ENCODE peak calls at places on chromosomes 11 and 22, in four cellular contexts. One of them, this sample, is unnamed.

GRCh38 chr11:68942751-68943271 is 38.0 kb downstream of the MRGPRD start:
- DNase-seq in stimulated activated CD8-positive, alpha-beta memory T cell treated with anti-CD3 and anti-CD28 coated beads, Interleukin-15, amount 100 ng/mL, for 1 hour: no peak
- DNase-seq in sciatic nerve: no peak
- DNase-seq in NCI-H2107: no peak
- DNase-seq in this sample: no peak

GRCh38 chr22:23772315-23773246 is at the start of gene MMP11:
- DNase-seq in stimulated activated CD8-positive, alpha-beta memory T cell treated with anti-CD3 and anti-CD28 coated beads, Interleukin-15, amount 100 ng/mL, for 1 hour: no peak
- DNase-seq in sciatic nerve: peak
- DNase-seq in NCI-H2107: no peak
- DNase-seq in this sample: no peak

GRCh38 chr11:12415567-12415966 is 38.2 kb downstream of the PARVA start:
- DNase-seq in sciatic nerve: no peak
- DNase-seq in stimulated activated CD8-positive, alpha-beta memory T cell treated with anti-CD3 and anti-CD28 coated beads, Interleukin-15, amount 100 ng/mL, for 1 hour: no peak
- DNase-seq in NCI-H2107: no peak
- DNase-seq in this sample: no peak

GRCh38 chr22:49609207-49609876 is 218.3 kb downstream of the BRD1 start:
- DNase-seq in stimulated activated CD8-positive, alpha-beta memory T cell treated with anti-CD3 and anti-CD28 coated beads, Interleukin-15, amount 100 ng/mL, for 1 hour: no peak
- DNase-seq in NCI-H2107: no peak
- DNase-seq in sciatic nerve: no peak
- DNase-seq in this sample: no peak

GRCh38 chr11:128687321-128687720 is 6.6 kb upstream of the FLI1 start:
- DNase-seq in sciatic nerve: no peak
- DNase-seq in NCI-H2107: no peak
- DNase-seq in stimulated activated CD8-positive, alpha-beta memory T cell treated with anti-CD3 and anti-CD28 coated beads, Interleukin-15, amount 100 ng/mL, for 1 hour: no peak
- DNase-seq in this sample: peak

GRCh38 chr22:48079505-48080295 is 1317.2 kb downstream of the TBC1D22A start:
- DNase-seq in NCI-H2107: no peak
- DNase-seq in sciatic nerve: no peak
- DNase-seq in stimulated activated CD8-positive, alpha-beta memory T cell treated with anti-CD3 and anti-CD28 coated beads, Interleukin-15, amount 100 ng/mL, for 1 hour: no peak
- DNase-seq in this sample: no peak

GRCh38 chr11:113991170-113991569 is 16.3 kb downstream of the HTR3A start:
- DNase-seq in sciatic nerve: no peak
- DNase-seq in NCI-H2107: no peak
- DNase-seq in stimulated activated CD8-positive, alpha-beta memory T cell treated with anti-CD3 and anti-CD28 coated beads, Interleukin-15, amount 100 ng/mL, for 1 hour: no peak
- DNase-seq in this sample: peak

GRCh38 chr11:17218403-17218802 is 10.6 kb upstream of the PIK3C2A start:
- DNase-seq in stimulated activated CD8-positive, alpha-beta memory T cell treated with anti-CD3 and anti-CD28 coated beads, Interleukin-15, amount 100 ng/mL, for 1 hour: no peak
- DNase-seq in sciatic nerve: no peak
- DNase-seq in NCI-H2107: no peak
- DNase-seq in this sample: no peak

GRCh38 chr22:50560034-50560433 is 2.7 kb downstream of the SYCE3 start:
- DNase-seq in stimulated activated CD8-positive, alpha-beta memory T cell treated with anti-CD3 and anti-CD28 coated beads, Interleukin-15, amount 100 ng/mL, for 1 hour: no peak
- DNase-seq in NCI-H2107: no peak
- DNase-seq in sciatic nerve: no peak
- DNase-seq in this sample: no peak

GRCh38 chr22:50546326-50547230 is 879 bp downstream of the KLHDC7B start:
- DNase-seq in NCI-H2107: no peak
- DNase-seq in stimulated activated CD8-positive, alpha-beta memory T cell treated with anti-CD3 and anti-CD28 coated beads, Interleukin-15, amount 100 ng/mL, for 1 hour: no peak
- DNase-seq in sciatic nerve: no peak
- DNase-seq in this sample: no peak

GRCh38 chr22:36528336-36528735 is 630 bp downstream of the EIF3D start:
- DNase-seq in stimulated activated CD8-positive, alpha-beta memory T cell treated with anti-CD3 and anti-CD28 coated beads, Interleukin-15, amount 100 ng/mL, for 1 hour: no peak
- DNase-seq in sciatic nerve: no peak
- DNase-seq in NCI-H2107: no peak
- DNase-seq in this sample: no peak

GRCh38 chr11:21771097-21771496 is 421.8 kb upstream of the ANO5 start:
- DNase-seq in NCI-H2107: no peak
- DNase-seq in sciatic nerve: no peak
- DNase-seq in stimulated activated CD8-positive, alpha-beta memory T cell treated with anti-CD3 and anti-CD28 coated beads, Interleukin-15, amount 100 ng/mL, for 1 hour: no peak
- DNase-seq in this sample: no peak

GRCh38 chr11:107482234-107482633 is 24.6 kb upstream of the CWF19L2 start:
- DNase-seq in NCI-H2107: no peak
- DNase-seq in sciatic nerve: no peak
- DNase-seq in stimulated activated CD8-positive, alpha-beta memory T cell treated with anti-CD3 and anti-CD28 coated beads, Interleukin-15, amount 100 ng/mL, for 1 hour: no peak
- DNase-seq in this sample: no peak

GRCh38 chr11:118057424-118058145 is 19.3 kb upstream of the TMPRSS4 start:
- DNase-seq in NCI-H2107: no peak
- DNase-seq in stimulated activated CD8-positive, alpha-beta memory T cell treated with anti-CD3 and anti-CD28 coated beads, Interleukin-15, amount 100 ng/mL, for 1 hour: no peak
- DNase-seq in sciatic nerve: peak
- DNase-seq in this sample: peak

GRCh38 chr22:40721266-40721665 is 42.0 kb downstream of the MCHR1 start:
- DNase-seq in NCI-H2107: no peak
- DNase-seq in stimulated activated CD8-positive, alpha-beta memory T cell treated with anti-CD3 and anti-CD28 coated beads, Interleukin-15, amount 100 ng/mL, for 1 hour: no peak
- DNase-seq in sciatic nerve: no peak
- DNase-seq in this sample: no peak

GRCh38 chr11:692824-693414 is 2.1 kb downstream of the DEAF1 start:
- DNase-seq in sciatic nerve: no peak
- DNase-seq in NCI-H2107: peak
- DNase-seq in stimulated activated CD8-positive, alpha-beta memory T cell treated with anti-CD3 and anti-CD28 coated beads, Interleukin-15, amount 100 ng/mL, for 1 hour: no peak
- DNase-seq in this sample: no peak

GRCh38 chr22:24156146-24156914 is 25.0 kb upstream of the SUSD2 start:
- DNase-seq in stimulated activated CD8-positive, alpha-beta memory T cell treated with anti-CD3 and anti-CD28 coated beads, Interleukin-15, amount 100 ng/mL, for 1 hour: peak
- DNase-seq in sciatic nerve: peak
- DNase-seq in NCI-H2107: no peak
- DNase-seq in this sample: no peak

GRCh38 chr11:133383689-133384088 is 148.6 kb downstream of the OPCML start:
- DNase-seq in stimulated activated CD8-positive, alpha-beta memory T cell treated with anti-CD3 and anti-CD28 coated beads, Interleukin-15, amount 100 ng/mL, for 1 hour: no peak
- DNase-seq in NCI-H2107: no peak
- DNase-seq in sciatic nerve: no peak
- DNase-seq in this sample: no peak

GRCh38 chr11:71452354-71453020 is 516 bp upstream of the NADSYN1 start:
- DNase-seq in NCI-H2107: no peak
- DNase-seq in sciatic nerve: no peak
- DNase-seq in stimulated activated CD8-positive, alpha-beta memory T cell treated with anti-CD3 and anti-CD28 coated beads, Interleukin-15, amount 100 ng/mL, for 1 hour: no peak
- DNase-seq in this sample: peak

GRCh38 chr22:41947181-41948080 is 479 bp upstream of the CENPM start:
- DNase-seq in stimulated activated CD8-positive, alpha-beta memory T cell treated with anti-CD3 and anti-CD28 coated beads, Interleukin-15, amount 100 ng/mL, for 1 hour: no peak
- DNase-seq in sciatic nerve: no peak
- DNase-seq in NCI-H2107: no peak
- DNase-seq in this sample: no peak